ENCODE peak calls at places on chromosomes 11 and 22, in six cellular contexts. W is transverse colon, Q is pancreas, N is breast epithelium, C is AG04450, M is colonic mucosa. J is an unnamed sample.

GRCh38 chr11:122267602-122268001 is 151.6 kb upstream of the BLID start:
- DNase-seq in W (no peak), Q (no peak), N (no peak), C (peak), M (no peak), J (no peak)

GRCh38 chr11:46523290-46523689 is 70.5 kb downstream of the AMBRA1 start:
- DNase-seq in W (no peak), Q (no peak), N (no peak), C (no peak), M (no peak), J (no peak)

GRCh38 chr11:46291441-46292143 is 14.1 kb downstream of the CREB3L1 start:
- DNase-seq in W (no peak), Q (no peak), N (no peak), C (no peak), M (no peak), J (no peak)

GRCh38 chr11:10900686-10901415 is 43.0 kb upstream of the ZBED5 start:
- DNase-seq in W (no peak), Q (no peak), N (no peak), C (no peak), M (no peak), J (no peak)

GRCh38 chr11:32231909-32232493 is 141.1 kb downstream of the RCN1 start:
- DNase-seq in W (no peak), Q (no peak), N (no peak), C (no peak), M (no peak), J (no peak)

GRCh38 chr22:22798716-22799115 is 88.9 kb upstream of the IGLL5 start:
- DNase-seq in W (no peak), Q (no peak), N (no peak), C (no peak), M (no peak), J (no peak)

GRCh38 chr11:125075900-125076317 is 12.8 kb downstream of the SLC37A2 start:
- DNase-seq in W (no peak), Q (peak), N (no peak), C (no peak), M (no peak), J (no peak)

GRCh38 chr11:120835601-120836228 is 188.2 kb upstream of the TBCEL start:
- DNase-seq in W (no peak), Q (no peak), N (no peak), C (no peak), M (no peak), J (no peak)

GRCh38 chr11:134904103-134904502 is 492.1 kb upstream of the B3GAT1 start:
- DNase-seq in W (no peak), Q (no peak), N (no peak), C (no peak), M (no peak), J (no peak)

GRCh38 chr11:121611242-121611641 is 158.5 kb upstream of the SORL1-AS1 start:
- DNase-seq in W (no peak), Q (no peak), N (no peak), C (no peak), M (no peak), J (no peak)

GRCh38 chr22:50250555-50251471 is at the start of gene HDAC10:
- DNase-seq in W (peak), Q (peak), N (peak), C (no peak), M (peak), J (no peak)

GRCh38 chr11:30510750-30511149 is 75.4 kb downstream of the MPPED2 start:
- DNase-seq in W (no peak), Q (no peak), N (no peak), C (no peak), M (no peak), J (no peak)

GRCh38 chr11:69385466-69385820 is 91.5 kb downstream of the MYEOV start:
- DNase-seq in W (no peak), Q (no peak), N (peak), C (no peak), M (no peak), J (no peak)

GRCh38 chr22:19147193-19147780 is 2.8 kb downstream of the GSC2 start:
- DNase-seq in W (no peak), Q (no peak), N (no peak), C (no peak), M (no peak), J (no peak)

GRCh38 chr11:91261513-91261912 is 963.1 kb upstream of the FAT3 start:
- DNase-seq in W (no peak), Q (no peak), N (no peak), C (no peak), M (no peak), J (no peak)

GRCh38 chr22:47422736-47423135 is 660.3 kb downstream of the TBC1D22A start:
- DNase-seq in W (no peak), Q (no peak), N (no peak), C (no peak), M (no peak), J (no peak)

GRCh38 chr11:126162286-126163030 is 49.0 kb downstream of the RPUSD4 start:
- DNase-seq in W (no peak), Q (peak), N (no peak), C (no peak), M (no peak), J (no peak)

GRCh38 chr11:3986301-3986700 is 108.3 kb upstream of the RRM1 start:
- DNase-seq in W (no peak), Q (no peak), N (no peak), C (no peak), M (no peak), J (no peak)

GRCh38 chr22:37991738-37992442 is 7.5 kb upstream of the SOX10 start:
- DNase-seq in W (no peak), Q (no peak), N (no peak), C (no peak), M (no peak), J (no peak)

GRCh38 chr11:61193596-61193995 is 9.7 kb upstream of the PGA3 start:
- DNase-seq in W (no peak), Q (no peak), N (no peak), C (no peak), M (no peak), J (no peak)

GRCh38 chr22:20656902-20657836 is 116.7 kb upstream of the SERPIND1 start:
- DNase-seq in W (no peak), Q (no peak), N (no peak), C (no peak), M (no peak), J (no peak)

GRCh38 chr11:122634507-122634906 is 21.0 kb upstream of the UBASH3B start:
- DNase-seq in W (peak), Q (no peak), N (no peak), C (no peak), M (peak), J (no peak)

GRCh38 chr22:31556627-31557203 is 60.4 kb downstream of the SFI1 start:
- DNase-seq in W (no peak), Q (no peak), N (no peak), C (peak), M (no peak), J (no peak)

GRCh38 chr22:26547426-26547825 is 35.2 kb upstream of the TFIP11 start:
- DNase-seq in W (no peak), Q (no peak), N (no peak), C (no peak), M (no peak), J (no peak)

GRCh38 chr11:100706179-100706578 is 19.1 kb downstream of the ARHGAP42 start:
- DNase-seq in W (no peak), Q (no peak), N (no peak), C (no peak), M (no peak), J (no peak)

GRCh38 chr11:94077568-94078293 is 50.9 kb upstream of the PANX1 start:
- DNase-seq in W (no peak), Q (no peak), N (no peak), C (no peak), M (no peak), J (no peak)

GRCh38 chr11:1853376-1854131 is 670 bp downstream of the LSP1 start:
- DNase-seq in W (no peak), Q (no peak), N (no peak), C (no peak), M (no peak), J (no peak)

GRCh38 chr11:115724709-115725108 is 220.5 kb upstream of the CADM1 start:
- DNase-seq in W (no peak), Q (no peak), N (no peak), C (peak), M (no peak), J (no peak)

GRCh38 chr11:131653244-131653643 is 282.8 kb downstream of the NTM start:
- DNase-seq in W (no peak), Q (no peak), N (no peak), C (no peak), M (no peak), J (no peak)

GRCh38 chr11:57842873-57843272 is 81.3 kb downstream of the CTNND1 start:
- DNase-seq in W (no peak), Q (no peak), N (no peak), C (no peak), M (no peak), J (no peak)

GRCh38 chr11:35978891-35979290 is 35.0 kb downstream of the LDLRAD3 start:
- DNase-seq in W (no peak), Q (no peak), N (no peak), C (no peak), M (no peak), J (no peak)

GRCh38 chr11:77884186-77884828 is 63.4 kb downstream of the AAMDC start:
- DNase-seq in W (no peak), Q (no peak), N (no peak), C (peak), M (no peak), J (no peak)

GRCh38 chr22:19789828-19790227 is 29.2 kb downstream of the TBX1 start:
- DNase-seq in W (no peak), Q (no peak), N (no peak), C (no peak), M (no peak), J (no peak)

GRCh38 chr11:15127341-15127740 is 12.6 kb downstream of the INSC start:
- DNase-seq in W (no peak), Q (no peak), N (no peak), C (no peak), M (no peak), J (no peak)
- H3K27ac ChIP-seq in W (no peak), Q (no peak), N (no peak), C (no peak), M (no peak), J (no peak)

DNA sequence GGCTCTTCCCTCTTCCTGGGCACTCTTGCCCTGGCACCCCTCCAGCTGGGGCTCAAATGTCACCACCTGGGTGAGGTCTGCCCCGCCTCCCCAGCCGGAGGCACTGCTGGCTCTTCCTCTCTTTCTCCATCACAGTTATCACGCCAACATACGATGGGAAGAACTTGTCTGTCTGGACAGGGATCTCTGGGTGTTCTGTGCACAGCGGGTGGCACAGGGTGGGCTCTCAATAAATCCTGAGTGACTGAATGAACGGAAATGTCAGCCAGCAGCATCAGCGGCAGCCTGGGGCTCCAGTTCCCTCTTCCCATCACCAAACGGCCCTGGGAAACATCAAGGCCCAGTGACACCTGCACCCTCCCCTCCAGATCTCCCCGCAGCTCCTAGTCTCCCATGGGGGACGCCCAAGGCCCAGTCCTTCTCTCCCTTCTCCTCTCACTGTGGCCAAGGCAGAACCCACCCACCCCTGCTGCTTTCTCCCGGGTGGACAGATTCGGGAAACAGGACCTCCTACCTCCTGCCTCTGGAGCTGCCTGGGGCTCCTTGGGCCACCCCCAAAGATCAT is 440 bp upstream of the SLC25A45 start:
- DNase-seq in W (peak), Q (peak), N (peak), C (no peak), M (peak), J (no peak)
- H3K4me3 ChIP-seq in W (peak), Q (no peak), N (peak), C (peak), M (no peak), J (peak)

GRCh38 chr11:118263694-118264567 is at the start of gene MPZL2:
- DNase-seq in W (peak), Q (peak), N (peak), C (no peak), M (peak), J (no peak)

GRCh38 chr11:118259138-118259537 is 5.0 kb downstream of the MPZL2 start:
- DNase-seq in W (no peak), Q (no peak), N (no peak), C (no peak), M (no peak), J (no peak)

GRCh38 chr11:118263109-118263508 is 988 bp downstream of the MPZL2 start:
- DNase-seq in W (no peak), Q (no peak), N (no peak), C (no peak), M (peak), J (no peak)

GRCh38 chr11:118260353-118260752 is 3.7 kb downstream of the MPZL2 start:
- DNase-seq in W (no peak), Q (no peak), N (no peak), C (no peak), M (peak), J (no peak)

DNA sequence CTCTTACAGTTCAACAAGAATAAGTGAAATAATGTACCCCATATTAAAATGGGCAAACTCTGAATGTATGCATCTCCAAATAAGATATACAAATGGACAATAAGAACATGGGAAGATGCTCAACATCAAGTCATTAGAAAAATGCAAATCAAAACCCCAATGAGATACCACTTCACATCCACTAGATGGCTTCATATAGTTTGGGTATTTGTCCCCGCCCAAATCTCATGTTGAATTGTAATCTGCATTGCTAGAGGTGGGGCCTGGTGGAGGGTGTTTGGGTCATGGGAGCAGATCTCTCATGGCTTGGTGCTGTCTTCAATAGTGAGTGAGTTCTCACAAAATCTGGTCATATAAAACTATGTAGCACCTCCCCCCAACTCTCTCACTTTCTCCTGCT is 5.7 kb downstream of the MPZL2 start:
- DNase-seq in W (no peak), Q (no peak), N (no peak), C (no peak), M (peak), J (no peak)
- TF ChIP-seq CTCF in W (no peak), Q (no peak), N (no peak), C (peak), M (no peak), J (no peak)

GRCh38 chr11:62560566-62561103 is 13.1 kb downstream of the EEF1G start:
- DNase-seq in W (peak), Q (peak), N (peak), C (peak), M (peak), J (peak)
- H3K27ac ChIP-seq in W (peak), Q (peak), N (peak), C (peak), M (peak), J (peak)

GRCh38 chr11:27795955-27796861 is 96.0 kb upstream of the BDNF start:
- DNase-seq in W (peak), Q (no peak), N (no peak), C (no peak), M (peak), J (no peak)
- H3K4me3 ChIP-seq in W (no peak), Q (no peak), N (no peak), C (no peak), M (no peak), J (no peak)